ENCODE peak calls at places on chromosomes 3 and 15, in four cellular contexts. F is left ventricle myocardium inferior, U is heart left ventricle, W is cardiac muscle cell. N is an unnamed sample.

GRCh38 chr3:10448544-10448943 is 56.8 kb downstream of the ATP2B2 start:
- DNase-seq in F (no peak), U (no peak), W (no peak), N (peak)

GRCh38 chr3:177932750-177933660 is 603.2 kb upstream of the KCNMB2 start:
- DNase-seq in F (no peak), U (no peak), W (peak), N (no peak)

GRCh38 chr3:111128884-111129283 is 57.3 kb downstream of the NECTIN3 start:
- DNase-seq in F (no peak), U (no peak), W (no peak), N (no peak)

GRCh38 chr15:48976444-48977088 is 12.8 kb upstream of the SHC4 start:
- DNase-seq in F (no peak), U (no peak), W (no peak), N (no peak)

GRCh38 chr3:14143826-14144225 is 19.0 kb downstream of the TMEM43 start:
- DNase-seq in F (no peak), U (no peak), W (peak), N (no peak)

GRCh38 chr3:111069974-111070751 is 1.5 kb upstream of the NECTIN3 start:
- DNase-seq in F (no peak), U (peak), W (peak), N (no peak)

GRCh38 chr15:51759557-51760070 is 8.2 kb downstream of the TMOD2 start:
- DNase-seq in F (peak), U (peak), W (peak), N (peak)

GRCh38 chr15:62745621-62746180 is 296.8 kb upstream of the TPM1 start:
- DNase-seq in F (no peak), U (no peak), W (no peak), N (no peak)

GRCh38 chr15:83053151-83053550 is 13.9 kb downstream of the BTBD1 start:
- DNase-seq in F (no peak), U (no peak), W (no peak), N (no peak)

GRCh38 chr3:170602556-170602955 is 16.7 kb upstream of the SLC7A14 start:
- DNase-seq in F (no peak), U (no peak), W (no peak), N (no peak)
- H3K4me3 ChIP-seq in F (no peak), U (no peak), W (no peak), N (no peak)

GRCh38 chr3:47295976-47296375 is 13.2 kb downstream of the KLHL18 start:
- DNase-seq in F (no peak), U (no peak), W (no peak), N (no peak)
- H3K4me3 ChIP-seq in F (no peak), U (no peak), W (no peak), N (no peak)

GRCh38 chr3:157442729-157443128 is 6.1 kb downstream of the PTX3 start:
- DNase-seq in F (no peak), U (no peak), W (peak), N (no peak)

GRCh38 chr3:157438371-157438735 is 1.7 kb downstream of the PTX3 start:
- DNase-seq in F (no peak), U (no peak), W (peak), N (no peak)

GRCh38 chr3:157443873-157444770 is 7.5 kb downstream of the PTX3 start:
- DNase-seq in F (no peak), U (no peak), W (peak), N (no peak)

GRCh38 chr3:157444789-157445188 is 8.1 kb downstream of the PTX3 start:
- DNase-seq in F (no peak), U (no peak), W (peak), N (no peak)

GRCh38 chr3:157441102-157441622 is 4.5 kb downstream of the PTX3 start:
- DNase-seq in F (no peak), U (no peak), W (peak), N (no peak)
- H3K4me3 ChIP-seq in F (no peak), U (no peak), W (no peak), N (no peak)

DNA sequence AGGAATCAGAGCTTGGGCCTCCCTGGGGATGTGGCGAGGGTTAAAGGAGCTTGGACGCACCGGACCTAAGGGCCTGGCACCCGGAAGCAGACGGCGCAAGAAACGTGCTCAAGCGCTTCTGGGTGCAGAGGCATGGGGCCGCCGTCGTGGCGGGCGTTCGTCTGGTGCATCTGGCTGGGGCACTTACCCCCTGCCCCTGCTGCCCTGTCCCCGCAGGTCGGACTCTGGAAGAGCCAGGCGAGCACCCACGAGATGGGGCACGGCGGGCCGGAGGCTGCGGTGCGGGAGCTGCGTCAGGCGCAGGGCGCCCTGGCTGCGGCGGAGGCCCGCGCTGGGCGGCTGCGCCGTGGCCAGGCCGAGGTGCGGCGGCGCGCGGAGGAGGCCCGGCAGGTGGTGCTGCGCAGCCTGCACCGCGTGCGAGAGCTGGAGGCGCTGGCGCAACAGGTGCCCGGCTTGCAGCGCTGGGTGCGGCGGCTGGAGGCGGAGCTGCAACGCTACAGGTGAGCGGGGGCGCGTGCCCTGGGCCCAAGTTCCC is 2.5 kb downstream of the EFCC1 start:
- DNase-seq in F (no peak), U (no peak), W (no peak), N (peak)
- H3K4me3 ChIP-seq in F (peak), U (peak), W (no peak), N (no peak)

DNA sequence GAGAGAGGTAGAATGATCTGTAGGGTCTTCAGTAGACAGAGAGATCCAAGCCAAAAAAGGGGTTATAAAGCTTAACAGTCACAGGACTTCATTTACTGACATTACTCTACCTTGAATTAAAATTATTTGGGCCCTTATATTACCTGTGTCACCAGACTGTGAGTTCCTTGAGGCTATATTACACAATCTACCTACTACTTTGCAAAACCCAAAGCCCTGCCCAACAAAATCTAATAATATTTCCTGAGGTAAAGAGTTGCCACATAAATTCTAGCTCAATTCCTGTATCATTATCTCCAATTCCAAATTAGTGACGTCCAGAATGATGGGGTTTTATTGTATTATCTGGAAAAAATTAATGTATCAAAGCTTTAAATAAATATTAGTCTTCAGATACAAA is 1.9 kb downstream of the UBR1 start:
- DNase-seq in F (no peak), U (no peak), W (no peak), N (no peak)
- H3K4me3 ChIP-seq in F (no peak), U (no peak), W (no peak), N (no peak)

GRCh38 chr3:24378313-24378712 is 116.3 kb downstream of the THRB start:
- DNase-seq in F (no peak), U (no peak), W (no peak), N (no peak)

GRCh38 chr3:24377218-24377993 is 117.2 kb downstream of the THRB start:
- DNase-seq in F (no peak), U (no peak), W (peak), N (no peak)

GRCh38 chr3:24374801-24375200 is 119.8 kb downstream of the THRB start:
- DNase-seq in F (no peak), U (no peak), W (no peak), N (no peak)

GRCh38 chr3:24373198-24373959 is 121.3 kb downstream of the THRB start:
- DNase-seq in F (peak), U (peak), W (no peak), N (no peak)

GRCh38 chr3:24375947-24376384 is 118.7 kb downstream of the THRB start:
- DNase-seq in F (no peak), U (no peak), W (peak), N (no peak)
- H3K4me3 ChIP-seq in F (no peak), U (no peak), W (no peak), N (no peak)

GRCh38 chr3:50673937-50674336 is 790 bp upstream of the DOCK3 start:
- DNase-seq in F (no peak), U (no peak), W (no peak), N (no peak)
- H3K4me3 ChIP-seq in F (peak), U (no peak), W (no peak), N (no peak)

GRCh38 chr3:43391621-43392020 is 105.3 kb downstream of the SNRK start:
- DNase-seq in F (no peak), U (no peak), W (no peak), N (no peak)

GRCh38 chr3:43390255-43390588 is 103.9 kb downstream of the SNRK start:
- DNase-seq in F (no peak), U (no peak), W (peak), N (no peak)

GRCh38 chr3:43389388-43390254 is 103.3 kb downstream of the SNRK start:
- DNase-seq in F (no peak), U (peak), W (peak), N (no peak)

GRCh38 chr3:43388188-43388587 is 101.8 kb downstream of the SNRK start:
- DNase-seq in F (no peak), U (no peak), W (no peak), N (no peak)

GRCh38 chr3:43388909-43389308 is 102.6 kb downstream of the SNRK start:
- DNase-seq in F (no peak), U (no peak), W (peak), N (no peak)
- H3K4me3 ChIP-seq in F (no peak), U (no peak), W (no peak), N (no peak)

DNA sequence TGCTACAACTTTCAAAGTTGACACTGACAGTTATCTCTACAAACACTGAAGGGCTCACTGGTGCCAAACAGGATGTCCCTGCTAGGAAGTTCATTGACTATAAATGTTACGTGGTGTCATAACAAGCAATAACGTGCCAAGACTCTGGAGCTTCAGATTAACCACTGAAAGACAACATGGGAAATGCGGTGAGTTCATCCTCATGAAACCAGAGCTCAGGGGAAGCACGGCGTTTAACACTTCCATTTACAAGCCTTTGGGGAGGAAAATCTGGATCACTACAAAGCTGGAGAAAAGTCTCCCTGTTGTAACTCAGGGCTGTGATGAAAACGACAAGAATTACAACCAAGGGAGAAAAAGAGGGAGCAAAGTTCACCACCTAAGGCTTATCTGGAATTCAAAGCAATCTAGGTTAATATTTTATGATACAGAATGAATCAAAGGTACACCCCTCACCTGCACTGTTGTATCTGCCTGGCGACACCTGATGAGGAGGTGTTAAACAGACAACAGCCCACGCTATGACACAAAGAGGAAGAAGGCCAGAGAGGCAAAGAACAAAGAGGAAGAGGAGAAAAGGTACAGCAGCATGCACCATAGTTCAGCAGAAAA is 27.0 kb downstream of the SHQ1 start:
- DNase-seq in F (no peak), U (peak), W (peak), N (no peak)
- H3K4me3 ChIP-seq in F (peak), U (no peak), W (no peak), N (no peak)

DNA sequence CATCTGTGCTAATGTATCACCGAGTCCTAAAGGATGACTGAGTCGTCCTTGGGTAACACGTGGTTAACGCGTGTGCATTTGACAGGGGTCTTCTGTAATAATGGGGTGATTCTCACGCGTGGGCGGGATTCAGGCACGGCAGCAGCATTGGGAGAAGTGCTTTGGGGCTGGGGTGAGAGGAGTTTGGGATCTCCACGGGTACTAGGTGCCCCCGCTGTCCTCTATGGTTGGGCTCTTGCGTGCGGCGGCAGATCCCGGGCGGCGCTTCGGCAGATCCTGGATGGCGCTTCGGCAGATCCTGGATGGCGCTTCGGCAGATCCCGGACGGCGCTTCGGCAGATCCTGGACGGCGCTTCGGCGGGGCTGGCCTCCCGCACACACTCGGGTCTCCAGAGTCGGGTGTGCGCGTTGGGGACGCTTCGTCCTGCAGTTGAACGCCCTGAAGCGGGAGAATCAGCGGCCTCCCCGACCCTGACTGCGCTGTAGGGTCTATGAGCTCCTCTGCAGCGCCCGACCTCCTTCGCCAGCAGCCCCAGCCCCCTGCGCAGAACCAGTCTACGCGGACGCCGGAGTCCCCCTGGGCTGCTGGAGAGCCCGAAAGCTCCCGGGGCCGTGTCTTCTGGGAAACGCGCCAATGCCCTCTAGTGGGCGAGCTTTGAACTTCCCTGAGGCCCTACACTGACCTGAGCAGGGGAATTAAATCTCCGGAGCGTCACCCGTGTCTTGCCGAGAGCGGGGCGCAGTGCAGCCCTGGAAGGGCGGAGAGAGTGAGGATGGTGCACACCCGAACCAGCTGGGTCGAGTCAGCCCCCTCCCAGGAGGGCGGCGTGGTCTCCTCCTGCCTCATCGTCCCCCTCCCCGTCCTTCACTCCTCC is 48.1 kb upstream of the EPHB3 start:
- DNase-seq in F (peak), U (peak), W (peak), N (peak)
- H3K4me3 ChIP-seq in F (peak), U (peak), W (peak), N (peak)